ENCODE peak calls at places on chromosomes 3 and 15, in nine cellular contexts. F, H, N, C, E, S, V, D and P are unnamed samples.

GRCh38 chr3:114379266-114379665 is 85.4 kb downstream of the TIGIT start:
- DNase-seq in F (no peak), H (no peak), N (no peak), C (no peak), E (no peak), S (no peak), V (no peak), D (no peak), P (no peak)

GRCh38 chr15:90884719-90885431 is 571 bp downstream of the FES start:
- DNase-seq in F (no peak), H (no peak), N (no peak), C (no peak), E (no peak), S (no peak), V (no peak), D (no peak), P (no peak)

GRCh38 chr3:37935756-37936666 is 54.6 kb upstream of the VILL start:
- DNase-seq in F (peak), H (no peak), N (no peak), C (no peak), E (no peak), S (no peak), V (peak), D (no peak), P (no peak)

GRCh38 chr3:184261270-184262165 is at the start of gene CAMK2N2:
- DNase-seq in F (no peak), H (peak), N (peak), C (peak), E (peak), S (peak), V (peak), D (no peak), P (peak)

GRCh38 chr3:149209431-149209830 is 12.2 kb downstream of the CP start:
- DNase-seq in F (no peak), H (no peak), N (no peak), C (no peak), E (no peak), S (no peak), V (no peak), D (no peak), P (no peak)

GRCh38 chr3:70110066-70110465 is 110.5 kb downstream of the SAMMSON start:
- DNase-seq in F (no peak), H (no peak), N (no peak), C (no peak), E (no peak), S (no peak), V (no peak), D (no peak), P (no peak)

GRCh38 chr15:70264014-70264492 is 166.3 kb upstream of the TLE3 start:
- DNase-seq in F (no peak), H (no peak), N (no peak), C (no peak), E (no peak), S (no peak), V (peak), D (no peak), P (no peak)

GRCh38 chr3:65411367-65411766 is 627.4 kb downstream of the MAGI1 start:
- DNase-seq in F (no peak), H (no peak), N (no peak), C (no peak), E (no peak), S (no peak), V (no peak), D (no peak), P (no peak)

GRCh38 chr3:60622349-60622748 is 628.9 kb downstream of the FHIT start:
- DNase-seq in F (no peak), H (no peak), N (no peak), C (no peak), E (no peak), S (no peak), V (no peak), D (no peak), P (no peak)

GRCh38 chr3:157154563-157155333 is 5.2 kb downstream of the CCNL1 start:
- DNase-seq in F (no peak), H (no peak), N (no peak), C (no peak), E (no peak), S (no peak), V (no peak), D (no peak), P (no peak)

GRCh38 chr3:79039192-79039591 is 728.6 kb downstream of the ROBO1 start:
- DNase-seq in F (no peak), H (no peak), N (no peak), C (no peak), E (no peak), S (no peak), V (no peak), D (no peak), P (no peak)

GRCh38 chr3:131501949-131502348 is 822 bp downstream of the MRPL3 start:
- DNase-seq in F (no peak), H (no peak), N (no peak), C (no peak), E (no peak), S (peak), V (no peak), D (no peak), P (no peak)

GRCh38 chr3:49500408-49501257 is 30.6 kb downstream of the DAG1 start:
- DNase-seq in F (peak), H (no peak), N (no peak), C (peak), E (no peak), S (no peak), V (peak), D (no peak), P (no peak)

GRCh38 chr3:61981005-61981404 is 392.3 kb downstream of the FEZF2 start:
- DNase-seq in F (peak), H (no peak), N (no peak), C (no peak), E (no peak), S (no peak), V (peak), D (no peak), P (no peak)

GRCh38 chr15:27454281-27455060 is 483.5 kb downstream of the GABRG3 start:
- DNase-seq in F (peak), H (no peak), N (no peak), C (no peak), E (no peak), S (no peak), V (peak), D (no peak), P (no peak)

GRCh38 chr15:63362196-63362595 is 19.4 kb downstream of the CA12 start:
- DNase-seq in F (no peak), H (no peak), N (no peak), C (peak), E (no peak), S (no peak), V (no peak), D (no peak), P (no peak)

GRCh38 chr15:63497642-63498100 is 6.7 kb upstream of the USP3 start:
- DNase-seq in F (no peak), H (no peak), N (peak), C (no peak), E (no peak), S (no peak), V (no peak), D (no peak), P (peak)

GRCh38 chr15:66287461-66288055 is 5.8 kb upstream of the DIS3L start:
- DNase-seq in F (no peak), H (peak), N (no peak), C (no peak), E (no peak), S (no peak), V (peak), D (peak), P (no peak)

GRCh38 chr3:70868561-70868960 is 556.1 kb upstream of the MDFIC2 start:
- DNase-seq in F (no peak), H (no peak), N (no peak), C (no peak), E (no peak), S (no peak), V (no peak), D (no peak), P (no peak)

GRCh38 chr3:101065962-101066361 is 72.7 kb upstream of the ABI3BP start:
- DNase-seq in F (peak), H (no peak), N (no peak), C (no peak), E (no peak), S (no peak), V (peak), D (no peak), P (no peak)

GRCh38 chr3:165336786-165337185 is 140.6 kb upstream of the SLITRK3 start:
- DNase-seq in F (no peak), H (no peak), N (no peak), C (no peak), E (no peak), S (no peak), V (peak), D (no peak), P (no peak)

GRCh38 chr3:55242921-55243320 is 244.2 kb downstream of the WNT5A start:
- DNase-seq in F (no peak), H (no peak), N (no peak), C (no peak), E (no peak), S (no peak), V (no peak), D (no peak), P (no peak)

GRCh38 chr15:70438776-70439175 is 324.6 kb downstream of the UACA start:
- DNase-seq in F (no peak), H (no peak), N (no peak), C (no peak), E (no peak), S (no peak), V (no peak), D (no peak), P (no peak)

GRCh38 chr15:84598993-84599392 is 1.8 kb upstream of the ZSCAN2 start:
- DNase-seq in F (peak), H (no peak), N (no peak), C (no peak), E (no peak), S (peak), V (peak), D (no peak), P (peak)

GRCh38 chr15:90638241-90638691 is 78.9 kb upstream of the BLM start:
- DNase-seq in F (no peak), H (peak), N (no peak), C (no peak), E (no peak), S (peak), V (no peak), D (peak), P (no peak)

GRCh38 chr15:96428742-96429141 is 98.2 kb downstream of the NR2F2 start:
- DNase-seq in F (peak), H (no peak), N (no peak), C (no peak), E (no peak), S (no peak), V (peak), D (no peak), P (no peak)

GRCh38 chr3:129106320-129106719 is 15.3 kb downstream of the RAB43 start:
- DNase-seq in F (no peak), H (peak), N (no peak), C (no peak), E (no peak), S (no peak), V (no peak), D (no peak), P (no peak)

GRCh38 chr3:11246663-11246970 is 25.6 kb upstream of the ATG7 start:
- DNase-seq in F (no peak), H (no peak), N (no peak), C (no peak), E (no peak), S (no peak), V (no peak), D (no peak), P (no peak)

GRCh38 chr15:52343831-52344230 is 48.2 kb upstream of the MYO5C start:
- DNase-seq in F (no peak), H (no peak), N (no peak), C (no peak), E (no peak), S (no peak), V (no peak), D (no peak), P (no peak)

GRCh38 chr3:40751652-40752051 is 226.9 kb downstream of the ZNF621 start:
- DNase-seq in F (no peak), H (no peak), N (no peak), C (no peak), E (no peak), S (no peak), V (no peak), D (no peak), P (no peak)

GRCh38 chr3:121482651-121483050 is 63.1 kb downstream of the POLQ start:
- DNase-seq in F (peak), H (no peak), N (no peak), C (no peak), E (no peak), S (no peak), V (peak), D (no peak), P (no peak)

GRCh38 chr3:126472277-126473006 is 3.2 kb downstream of the ZXDC start:
- DNase-seq in F (peak), H (peak), N (no peak), C (peak), E (no peak), S (no peak), V (peak), D (no peak), P (no peak)

GRCh38 chr3:10725846-10726245 is 90.2 kb upstream of the SLC6A11 start:
- DNase-seq in F (no peak), H (no peak), N (no peak), C (no peak), E (no peak), S (no peak), V (no peak), D (no peak), P (no peak)

GRCh38 chr15:56411122-56411749 is 46.0 kb downstream of the TEX9 start:
- DNase-seq in F (no peak), H (no peak), N (no peak), C (no peak), E (no peak), S (peak), V (no peak), D (no peak), P (no peak)

GRCh38 chr3:110344897-110345767 is 726.5 kb upstream of the NECTIN3 start:
- DNase-seq in F (no peak), H (no peak), N (no peak), C (no peak), E (no peak), S (no peak), V (peak), D (no peak), P (no peak)

GRCh38 chr3:2659896-2660295 is 450.3 kb downstream of the IL5RA start:
- DNase-seq in F (no peak), H (no peak), N (no peak), C (no peak), E (no peak), S (no peak), V (no peak), D (no peak), P (no peak)

GRCh38 chr3:197181751-197182150 is 116.7 kb downstream of the DLG1 start:
- DNase-seq in F (no peak), H (no peak), N (no peak), C (no peak), E (no peak), S (no peak), V (no peak), D (no peak), P (no peak)

GRCh38 chr15:99962006-99962561 is 228.8 kb upstream of the LYSMD4 start:
- DNase-seq in F (no peak), H (no peak), N (no peak), C (no peak), E (no peak), S (peak), V (no peak), D (no peak), P (no peak)